ENCODE peak calls at places on chromosomes 3 and 15, in four cellular contexts. One of them, this sample, is unnamed.

GRCh38 chr3:159074756-159075155 is 272.9 kb downstream of the MFSD1 start:
- DNase-seq in ACHN: no peak
- DNase-seq in ureter: no peak
- DNase-seq in prostate gland: no peak
- DNase-seq in this sample: no peak

GRCh38 chr3:125110016-125110875 is 54.4 kb upstream of the HEG1 start:
- DNase-seq in ACHN: peak; percentile 82
- DNase-seq in ureter: no peak
- DNase-seq in prostate gland: no peak
- DNase-seq in this sample: no peak

GRCh38 chr15:29935296-29936020 is 113.2 kb upstream of the TJP1 start:
- DNase-seq in ACHN: no peak
- DNase-seq in ureter: no peak
- DNase-seq in prostate gland: no peak
- DNase-seq in this sample: no peak

GRCh38 chr3:194367992-194368841 is 1.3 kb downstream of the LRRC15 start:
- DNase-seq in ACHN: no peak
- DNase-seq in ureter: no peak
- DNase-seq in prostate gland: no peak
- DNase-seq in this sample: peak; percentile 25

GRCh38 chr3:116179091-116179490 is 266.2 kb downstream of the LSAMP start:
- DNase-seq in ACHN: no peak
- DNase-seq in ureter: no peak
- DNase-seq in prostate gland: no peak
- DNase-seq in this sample: no peak

GRCh38 chr3:168162172-168162571 is 66.4 kb upstream of the GOLIM4 start:
- DNase-seq in ACHN: no peak
- DNase-seq in ureter: no peak
- DNase-seq in prostate gland: peak; percentile 35
- DNase-seq in this sample: no peak

GRCh38 chr15:49313650-49314049 is 109.4 kb upstream of the FGF7 start:
- DNase-seq in ACHN: peak; percentile 41
- DNase-seq in ureter: no peak
- DNase-seq in prostate gland: no peak
- DNase-seq in this sample: no peak

GRCh38 chr3:57852896-57853295 is 96.8 kb downstream of the SLMAP start:
- DNase-seq in ACHN: peak; percentile 45
- DNase-seq in ureter: no peak
- DNase-seq in prostate gland: no peak
- DNase-seq in this sample: no peak

GRCh38 chr15:47360296-47360695 is 357.0 kb upstream of the SEMA6D start:
- DNase-seq in ACHN: no peak
- DNase-seq in ureter: no peak
- DNase-seq in prostate gland: no peak
- DNase-seq in this sample: no peak

GRCh38 chr15:25242166-25242879 is 196.5 kb downstream of the UBE3A start:
- DNase-seq in ACHN: no peak
- DNase-seq in ureter: peak; percentile 41
- DNase-seq in prostate gland: no peak
- DNase-seq in this sample: no peak

GRCh38 chr3:53495518-53496501 is 1.4 kb downstream of the CACNA1D start:
- DNase-seq in ACHN: no peak
- DNase-seq in ureter: no peak
- DNase-seq in prostate gland: no peak
- DNase-seq in this sample: no peak